ENCODE peak calls at places on chromosome 19, in six cellular contexts. One of them, this sample, is unnamed.
A peak's percentile ranks its signal among the peaks of the same experiment; 100 is the strongest.

GRCh38 chr19:15644066-15644741 is 3.5 kb downstream of the CYP4F3 start:
- DNase-seq in body of pancreas: no peak
- DNase-seq in uterus: no peak
- DNase-seq in CD8-positive, alpha-beta T cell: no peak
- DNase-seq in endothelial cell of umbilical vein: no peak
- DNase-seq in cardiac muscle cell: no peak
- DNase-seq in this sample: no peak

GRCh38 chr19:16376649-16377048 is 52.0 kb downstream of the KLF2 start:
- DNase-seq in body of pancreas: no peak
- DNase-seq in uterus: no peak
- DNase-seq in CD8-positive, alpha-beta T cell: peak; percentile 46
- DNase-seq in endothelial cell of umbilical vein: no peak
- DNase-seq in cardiac muscle cell: no peak
- DNase-seq in this sample: peak; percentile 41

GRCh38 chr19:15276620-15277019 is 44.4 kb upstream of the EPHX3 start:
- DNase-seq in body of pancreas: no peak
- DNase-seq in uterus: no peak
- DNase-seq in CD8-positive, alpha-beta T cell: no peak
- DNase-seq in endothelial cell of umbilical vein: no peak
- DNase-seq in cardiac muscle cell: no peak
- DNase-seq in this sample: no peak

GRCh38 chr19:13842294-13843103 is 34.4 kb upstream of the NANOS3 start:
- DNase-seq in body of pancreas: peak; percentile 85
- DNase-seq in uterus: peak; percentile 92
- DNase-seq in CD8-positive, alpha-beta T cell: peak; percentile 72
- DNase-seq in endothelial cell of umbilical vein: peak; percentile 70
- DNase-seq in cardiac muscle cell: peak; percentile 84
- DNase-seq in this sample: peak; percentile 62

GRCh38 chr19:10294368-10294697 is 4.6 kb downstream of the ICAM5 start:
- DNase-seq in body of pancreas: no peak
- DNase-seq in uterus: no peak
- DNase-seq in CD8-positive, alpha-beta T cell: no peak
- DNase-seq in endothelial cell of umbilical vein: no peak
- DNase-seq in cardiac muscle cell: no peak
- DNase-seq in this sample: no peak

GRCh38 chr19:1015782-1016646 is 4.9 kb downstream of the TMEM259 start:
- DNase-seq in body of pancreas: no peak
- DNase-seq in uterus: no peak
- DNase-seq in CD8-positive, alpha-beta T cell: no peak
- DNase-seq in endothelial cell of umbilical vein: no peak
- DNase-seq in cardiac muscle cell: no peak
- DNase-seq in this sample: no peak

GRCh38 chr19:13099073-13099999 is 3.3 kb downstream of the LYL1 start:
- DNase-seq in body of pancreas: peak; percentile 76
- DNase-seq in uterus: peak; percentile 70
- DNase-seq in CD8-positive, alpha-beta T cell: peak; percentile 80
- DNase-seq in endothelial cell of umbilical vein: peak; percentile 79
- DNase-seq in cardiac muscle cell: peak; percentile 68
- DNase-seq in this sample: no peak

GRCh38 chr19:53272044-53272443 is 4.5 kb upstream of the VN1R4 start:
- DNase-seq in body of pancreas: no peak
- DNase-seq in uterus: no peak
- DNase-seq in CD8-positive, alpha-beta T cell: no peak
- DNase-seq in endothelial cell of umbilical vein: no peak
- DNase-seq in cardiac muscle cell: no peak
- DNase-seq in this sample: no peak

GRCh38 chr19:29379257-29379986 is 146.4 kb upstream of the VSTM2B start:
- DNase-seq in body of pancreas: no peak
- DNase-seq in uterus: no peak
- DNase-seq in CD8-positive, alpha-beta T cell: no peak
- DNase-seq in endothelial cell of umbilical vein: no peak
- DNase-seq in cardiac muscle cell: no peak
- DNase-seq in this sample: no peak

GRCh38 chr19:17751103-17751911 is at the start of gene FCHO1:
- DNase-seq in body of pancreas: peak; percentile 55
- DNase-seq in uterus: no peak
- DNase-seq in CD8-positive, alpha-beta T cell: peak; percentile 90
- DNase-seq in endothelial cell of umbilical vein: no peak
- DNase-seq in cardiac muscle cell: no peak
- DNase-seq in this sample: no peak

GRCh38 chr19:944171-944567 is 18.3 kb downstream of the ARID3A start:
- DNase-seq in body of pancreas: no peak
- DNase-seq in uterus: peak; percentile 82
- DNase-seq in CD8-positive, alpha-beta T cell: no peak
- DNase-seq in endothelial cell of umbilical vein: no peak
- DNase-seq in cardiac muscle cell: peak; percentile 93
- DNase-seq in this sample: no peak

GRCh38 chr19:33688657-33688992 is 66.9 kb downstream of the CHST8 start:
- DNase-seq in body of pancreas: no peak
- DNase-seq in uterus: peak; percentile 9
- DNase-seq in CD8-positive, alpha-beta T cell: no peak
- DNase-seq in endothelial cell of umbilical vein: no peak
- DNase-seq in cardiac muscle cell: no peak
- DNase-seq in this sample: no peak

GRCh38 chr19:3457531-3458228 is 22.6 kb downstream of the SMIM24 start:
- DNase-seq in body of pancreas: no peak
- DNase-seq in uterus: no peak
- DNase-seq in CD8-positive, alpha-beta T cell: no peak
- DNase-seq in endothelial cell of umbilical vein: no peak
- DNase-seq in cardiac muscle cell: peak; percentile 40
- DNase-seq in this sample: no peak

GRCh38 chr19:29810504-29810871 is 1.3 kb upstream of the CCNE1 start:
- DNase-seq in body of pancreas: peak; percentile 20
- DNase-seq in uterus: no peak
- DNase-seq in CD8-positive, alpha-beta T cell: no peak
- DNase-seq in endothelial cell of umbilical vein: no peak
- DNase-seq in cardiac muscle cell: no peak
- DNase-seq in this sample: no peak

GRCh38 chr19:41217741-41218140 is 1.3 kb upstream of the AXL start:
- DNase-seq in body of pancreas: no peak
- DNase-seq in uterus: no peak
- DNase-seq in CD8-positive, alpha-beta T cell: no peak
- DNase-seq in endothelial cell of umbilical vein: no peak
- DNase-seq in cardiac muscle cell: no peak
- DNase-seq in this sample: no peak

GRCh38 chr19:16062789-16063188 is 13.5 kb upstream of the TPM4 start:
- DNase-seq in body of pancreas: peak; percentile 44
- DNase-seq in uterus: no peak
- DNase-seq in CD8-positive, alpha-beta T cell: peak; percentile 66
- DNase-seq in endothelial cell of umbilical vein: peak; percentile 45
- DNase-seq in cardiac muscle cell: peak; percentile 56
- DNase-seq in this sample: peak; percentile 60

GRCh38 chr19:5342573-5343201 is 2.1 kb upstream of the PTPRS start:
- DNase-seq in body of pancreas: no peak
- DNase-seq in uterus: no peak
- DNase-seq in CD8-positive, alpha-beta T cell: no peak
- DNase-seq in endothelial cell of umbilical vein: no peak
- DNase-seq in cardiac muscle cell: no peak
- DNase-seq in this sample: no peak

GRCh38 chr19:52248256-52248655 is 21.1 kb upstream of the ZNF766 start:
- DNase-seq in body of pancreas: peak; percentile 59
- DNase-seq in uterus: peak; percentile 24
- DNase-seq in CD8-positive, alpha-beta T cell: peak; percentile 70
- DNase-seq in endothelial cell of umbilical vein: peak; percentile 46
- DNase-seq in cardiac muscle cell: peak; percentile 62
- DNase-seq in this sample: peak; percentile 77

GRCh38 chr19:56109216-56109615 is 11.9 kb downstream of the ZNF787 start:
- DNase-seq in body of pancreas: no peak
- DNase-seq in uterus: no peak
- DNase-seq in CD8-positive, alpha-beta T cell: no peak
- DNase-seq in endothelial cell of umbilical vein: no peak
- DNase-seq in cardiac muscle cell: peak; percentile 54
- DNase-seq in this sample: no peak

GRCh38 chr19:36331353-36332228 is 47.4 kb downstream of the ZFP14 start:
- DNase-seq in body of pancreas: peak; percentile 92
- DNase-seq in uterus: peak; percentile 81
- DNase-seq in CD8-positive, alpha-beta T cell: peak; percentile 68
- DNase-seq in endothelial cell of umbilical vein: peak; percentile 88
- DNase-seq in cardiac muscle cell: peak; percentile 96
- DNase-seq in this sample: peak; percentile 95

GRCh38 chr19:55552620-55553019 is 7.3 kb upstream of the SBK3 start:
- DNase-seq in body of pancreas: no peak
- DNase-seq in uterus: no peak
- DNase-seq in CD8-positive, alpha-beta T cell: no peak
- DNase-seq in endothelial cell of umbilical vein: no peak
- DNase-seq in cardiac muscle cell: peak; percentile 92
- DNase-seq in this sample: no peak

GRCh38 chr19:3573162-3573857 is 566 bp downstream of the HMG20B start:
- DNase-seq in body of pancreas: no peak
- DNase-seq in uterus: no peak
- DNase-seq in CD8-positive, alpha-beta T cell: peak; percentile 27
- DNase-seq in endothelial cell of umbilical vein: no peak
- DNase-seq in cardiac muscle cell: no peak
- DNase-seq in this sample: no peak

GRCh38 chr19:42420055-42420544 is 7.1 kb downstream of the LIPE start:
- DNase-seq in body of pancreas: peak; percentile 58
- DNase-seq in uterus: no peak
- DNase-seq in CD8-positive, alpha-beta T cell: peak; percentile 79
- DNase-seq in endothelial cell of umbilical vein: peak; percentile 36
- DNase-seq in cardiac muscle cell: peak; percentile 51
- DNase-seq in this sample: peak; percentile 62

GRCh38 chr19:16301999-16302694 is 22.5 kb upstream of the KLF2 start:
- DNase-seq in body of pancreas: no peak
- DNase-seq in uterus: no peak
- DNase-seq in CD8-positive, alpha-beta T cell: no peak
- DNase-seq in endothelial cell of umbilical vein: peak; percentile 70
- DNase-seq in cardiac muscle cell: no peak
- DNase-seq in this sample: no peak

GRCh38 chr19:2049741-2050348 is 1.2 kb downstream of the MKNK2 start:
- DNase-seq in body of pancreas: peak; percentile 96
- DNase-seq in uterus: peak; percentile 80
- DNase-seq in CD8-positive, alpha-beta T cell: peak; percentile 73
- DNase-seq in endothelial cell of umbilical vein: peak; percentile 56
- DNase-seq in cardiac muscle cell: peak; percentile 70
- DNase-seq in this sample: no peak

GRCh38 chr19:2048959-2049740 is 1.9 kb downstream of the MKNK2 start:
- DNase-seq in body of pancreas: no peak
- DNase-seq in uterus: no peak
- DNase-seq in CD8-positive, alpha-beta T cell: no peak
- DNase-seq in endothelial cell of umbilical vein: no peak
- DNase-seq in cardiac muscle cell: no peak
- DNase-seq in this sample: no peak

GRCh38 chr19:2047076-2047448 is 4.0 kb downstream of the MKNK2 start:
- DNase-seq in body of pancreas: no peak
- DNase-seq in uterus: no peak
- DNase-seq in CD8-positive, alpha-beta T cell: no peak
- DNase-seq in endothelial cell of umbilical vein: no peak
- DNase-seq in cardiac muscle cell: no peak
- DNase-seq in this sample: no peak

GRCh38 chr19:2047449-2048103 is 3.5 kb downstream of the MKNK2 start:
- DNase-seq in body of pancreas: peak; percentile 85
- DNase-seq in uterus: no peak
- DNase-seq in CD8-positive, alpha-beta T cell: no peak
- DNase-seq in endothelial cell of umbilical vein: peak; percentile 83
- DNase-seq in cardiac muscle cell: no peak
- DNase-seq in this sample: no peak

DNA sequence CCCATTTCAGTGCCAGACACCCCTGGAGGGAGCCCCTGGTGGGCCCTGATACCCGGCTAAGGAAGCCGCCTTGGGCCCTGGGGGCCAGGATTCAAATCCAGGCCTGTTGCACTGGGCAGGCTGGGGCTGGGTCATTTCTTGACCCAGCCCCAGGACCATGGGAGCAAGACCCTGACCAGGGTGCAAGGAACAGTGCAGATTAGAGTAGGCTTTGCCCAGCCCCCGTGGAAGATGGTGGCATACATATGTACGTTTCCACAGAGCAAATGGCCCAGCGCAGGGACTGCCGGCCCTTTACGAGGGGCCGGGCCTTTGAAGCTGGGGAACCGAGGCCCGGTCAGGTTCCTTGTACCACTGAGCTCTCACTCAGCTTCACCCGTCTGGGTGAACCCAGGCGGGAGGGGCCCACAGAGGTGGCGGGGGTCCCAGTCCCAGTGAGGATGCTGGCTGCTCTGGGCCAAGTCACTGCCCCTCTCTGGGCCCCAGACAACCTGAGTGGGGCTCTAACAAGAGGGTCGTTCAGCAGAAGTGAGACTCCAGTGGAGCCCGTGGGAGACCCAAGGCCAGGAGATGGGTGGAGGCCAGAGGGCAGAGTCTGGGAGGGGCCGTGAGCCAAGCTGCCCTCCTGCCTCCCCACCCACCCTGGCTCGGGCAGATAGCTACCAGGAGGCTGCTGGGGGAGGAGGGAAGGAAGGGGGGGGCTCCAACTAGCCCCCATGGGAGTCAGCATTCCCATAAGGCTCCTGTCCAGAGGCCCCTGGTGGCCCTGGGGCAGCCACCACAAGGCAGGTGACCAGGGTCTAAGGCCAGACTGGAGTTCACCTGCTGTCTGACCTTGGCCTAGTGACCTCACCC is 2.7 kb downstream of the MKNK2 start:
- DNase-seq in body of pancreas: no peak
- DNase-seq in uterus: no peak
- DNase-seq in CD8-positive, alpha-beta T cell: no peak
- DNase-seq in endothelial cell of umbilical vein: no peak
- DNase-seq in cardiac muscle cell: no peak
- DNase-seq in this sample: no peak
- H3K4me3 ChIP-seq in body of pancreas: no peak overlapping the region
- H3K4me3 ChIP-seq in uterus: peak overlapping the region; percentile 4
- H3K4me3 ChIP-seq in CD8-positive, alpha-beta T cell: peak overlapping the region; percentile 98
- H3K4me3 ChIP-seq in endothelial cell of umbilical vein: no peak overlapping the region
- H3K4me3 ChIP-seq in cardiac muscle cell: no peak overlapping the region
- H3K4me3 ChIP-seq in this sample: no peak overlapping the region

GRCh38 chr19:9039728-9040127 is 29.5 kb upstream of the MUC16 start:
- DNase-seq in body of pancreas: no peak
- DNase-seq in uterus: no peak
- DNase-seq in CD8-positive, alpha-beta T cell: no peak
- DNase-seq in endothelial cell of umbilical vein: no peak
- DNase-seq in cardiac muscle cell: no peak
- DNase-seq in this sample: no peak
- H3K27ac ChIP-seq in body of pancreas: no peak overlapping the region
- H3K27ac ChIP-seq in uterus: no peak overlapping the region
- H3K27ac ChIP-seq in CD8-positive, alpha-beta T cell: no peak overlapping the region
- H3K27ac ChIP-seq in endothelial cell of umbilical vein: no peak overlapping the region
- H3K27ac ChIP-seq in cardiac muscle cell: no peak overlapping the region
- H3K27ac ChIP-seq in this sample: no peak overlapping the region

GRCh38 chr19:23391239-23391638 is 4.0 kb downstream of the ZNF91 start:
- DNase-seq in body of pancreas: no peak
- DNase-seq in uterus: no peak
- DNase-seq in CD8-positive, alpha-beta T cell: no peak
- DNase-seq in endothelial cell of umbilical vein: no peak
- DNase-seq in cardiac muscle cell: no peak
- DNase-seq in this sample: no peak
- H3K4me3 ChIP-seq in body of pancreas: no peak overlapping the region
- H3K4me3 ChIP-seq in uterus: no peak overlapping the region
- H3K4me3 ChIP-seq in CD8-positive, alpha-beta T cell: no peak overlapping the region
- H3K4me3 ChIP-seq in endothelial cell of umbilical vein: no peak overlapping the region
- H3K4me3 ChIP-seq in cardiac muscle cell: no peak overlapping the region
- H3K4me3 ChIP-seq in this sample: no peak overlapping the region

DNA sequence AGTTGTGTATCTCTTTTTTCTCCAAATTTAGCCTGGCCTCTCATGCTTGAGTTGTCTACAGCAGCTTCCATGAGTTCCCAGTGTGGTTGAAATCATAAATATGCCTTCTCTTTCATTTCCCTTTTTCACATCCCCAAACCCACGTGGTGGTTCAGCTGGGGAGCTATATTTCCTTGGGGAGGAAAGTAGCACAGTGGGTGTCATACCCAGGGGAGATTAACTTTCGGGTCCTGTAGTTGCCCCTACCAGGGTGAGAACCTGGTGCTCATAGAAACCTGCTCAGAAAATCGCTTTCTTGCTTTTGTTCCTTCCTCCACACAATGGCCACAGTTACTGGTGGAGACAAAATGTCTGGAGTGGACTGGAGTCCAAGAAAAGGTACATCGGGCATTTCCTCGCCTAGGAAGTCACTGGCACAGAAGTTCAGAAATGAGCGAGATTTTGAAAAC is 7.0 kb upstream of the LILRA4 start:
- DNase-seq in body of pancreas: peak; percentile 18
- DNase-seq in uterus: no peak
- DNase-seq in CD8-positive, alpha-beta T cell: no peak
- DNase-seq in endothelial cell of umbilical vein: no peak
- DNase-seq in cardiac muscle cell: no peak
- DNase-seq in this sample: no peak
- H3K27ac ChIP-seq in body of pancreas: no peak overlapping the region
- H3K27ac ChIP-seq in uterus: no peak overlapping the region
- H3K27ac ChIP-seq in CD8-positive, alpha-beta T cell: no peak overlapping the region
- H3K27ac ChIP-seq in endothelial cell of umbilical vein: no peak overlapping the region
- H3K27ac ChIP-seq in cardiac muscle cell: no peak overlapping the region
- H3K27ac ChIP-seq in this sample: no peak overlapping the region